ENCODE peak calls at places on chromosomes 4 and X, in seven cellular contexts. M is fibroblast of lung, J is Calu3, A is IMR-90, B is fibroblast of mammary gland, I is epithelial cell of proximal tubule, V is astrocyte of the spinal cord. X is an unnamed sample.

GRCh38 chr4:188372856-188373255 is 233.6 kb downstream of the TRIML1 start:
- DNase-seq in M (no peak), J (peak; percentile 6), A (peak; percentile 47), B (peak; percentile 50), I (no peak), V (no peak), X (no peak)

GRCh38 chr4:124090007-124090406 is 622.5 kb downstream of the ANKRD50 start:
- DNase-seq in M (no peak), J (no peak), A (no peak), B (no peak), I (no peak), V (no peak), X (no peak)

GRCh38 chr4:137664416-137664815 is 132.1 kb upstream of the PCDH18 start:
- DNase-seq in M (peak; percentile 37), J (no peak), A (peak; percentile 51), B (peak; percentile 72), I (no peak), V (peak; percentile 73), X (no peak)

GRCh38 chr4:3705236-3705987 is 60.8 kb upstream of the ADRA2C start:
- DNase-seq in M (no peak), J (no peak), A (no peak), B (no peak), I (no peak), V (no peak), X (no peak)

GRCh38 chr4:173529505-173530325 is at the start of gene HAND2:
- DNase-seq in M (peak; percentile 25), J (peak; percentile 13), A (peak; percentile 59), B (peak; percentile 90), I (no peak), V (no peak), X (no peak)

GRCh38 chr4:81343046-81343445 is 128.0 kb upstream of the PRKG2 start:
- DNase-seq in M (no peak), J (no peak), A (no peak), B (no peak), I (no peak), V (no peak), X (no peak)

GRCh38 chr4:108590776-108591175 is 29.6 kb upstream of the RPL34 start:
- DNase-seq in M (no peak), J (no peak), A (peak; percentile 10), B (peak; percentile 21), I (no peak), V (no peak), X (no peak)

GRCh38 chrX:17553451-17553850 is 178.5 kb downstream of the NHS start:
- DNase-seq in M (peak; percentile 88), J (peak; percentile 48), A (peak; percentile 70), B (peak; percentile 84), I (no peak), V (peak; percentile 79), X (peak; percentile 83)

GRCh38 chrX:116409224-116409623 is 27.2 kb upstream of the SLC6A14 start:
- DNase-seq in M (no peak), J (no peak), A (no peak), B (no peak), I (no peak), V (no peak), X (no peak)

GRCh38 chr4:88659061-88659889 is 38.4 kb downstream of the NAP1L5 start:
- DNase-seq in M (peak; percentile 71), J (peak; percentile 46), A (peak; percentile 77), B (peak; percentile 86), I (peak; percentile 51), V (peak; percentile 64), X (peak; percentile 87)

GRCh38 chr4:157514711-157515110 is 294.2 kb downstream of the GRIA2 start:
- DNase-seq in M (no peak), J (no peak), A (no peak), B (no peak), I (no peak), V (no peak), X (peak; percentile 4)

GRCh38 chrX:68807818-68808217 is 21.0 kb upstream of the EFNB1 start:
- DNase-seq in M (no peak), J (no peak), A (no peak), B (peak; percentile 25), I (no peak), V (peak; percentile 4), X (no peak)

GRCh38 chr4:95439896-95440295 is 108.9 kb downstream of the UNC5C start:
- DNase-seq in M (no peak), J (no peak), A (no peak), B (no peak), I (no peak), V (no peak), X (no peak)

GRCh38 chr4:133938061-133938460 is 263.5 kb downstream of the PABPC4L start:
- DNase-seq in M (peak; percentile 4), J (no peak), A (no peak), B (no peak), I (no peak), V (no peak), X (no peak)

GRCh38 chr4:186102931-186103330 is 1.6 kb upstream of the FAM149A start:
- DNase-seq in M (no peak), J (no peak), A (no peak), B (no peak), I (no peak), V (no peak), X (no peak)

GRCh38 chr4:169931996-169932395 is 94.2 kb downstream of the MFAP3L start:
- DNase-seq in M (no peak), J (no peak), A (no peak), B (no peak), I (no peak), V (no peak), X (no peak)

GRCh38 chr4:83074086-83074704 is 39.2 kb downstream of the COPS4 start:
- DNase-seq in M (peak; percentile 77), J (peak; percentile 52), A (peak; percentile 82), B (peak; percentile 91), I (peak; percentile 27), V (peak; percentile 82), X (peak; percentile 86)

DNA sequence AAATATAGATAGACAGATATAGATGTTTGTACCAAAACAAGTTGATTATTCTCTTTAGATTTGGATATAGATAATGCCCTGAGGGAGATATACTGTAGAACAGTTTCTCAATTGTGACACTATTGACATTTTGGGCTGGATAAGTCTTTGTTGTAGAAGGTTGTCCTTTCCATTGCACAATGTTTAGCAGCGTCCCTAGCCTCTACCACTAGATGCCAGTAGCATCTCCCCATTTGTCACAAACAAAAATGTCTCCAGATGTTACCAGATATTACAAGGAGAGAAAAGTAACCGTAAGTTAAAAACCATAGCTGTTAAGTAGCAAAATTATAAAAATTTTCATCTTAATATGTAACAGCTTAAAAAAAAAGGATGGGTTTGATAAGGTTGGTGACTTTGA is 2595.3 kb downstream of the ARAP2 start:
- DNase-seq in M (peak; percentile 9), J (no peak), A (peak; percentile 5), B (peak; percentile 66), I (no peak), V (peak; percentile 29), X (peak; percentile 60)
- TF ChIP-seq CTCF in M (peak; percentile 69), J (no peak), A (peak; percentile 37), B (peak; percentile 80), I (peak; percentile 54), V (peak; percentile 65), X (peak; percentile 82)

GRCh38 chrX:71177327-71177726 is 32.7 kb downstream of the NLGN3 start:
- DNase-seq in M (no peak), J (no peak), A (no peak), B (peak; percentile 18), I (no peak), V (no peak), X (no peak)
- TF ChIP-seq CTCF in M (no peak), J (no peak), A (no peak), B (no peak), I (no peak), V (no peak), X (no peak)

GRCh38 chrX:143664302-143664701 is 28.4 kb upstream of the SLITRK4 start:
- DNase-seq in M (peak; percentile 1), J (no peak), A (no peak), B (peak; percentile 24), I (no peak), V (peak; percentile 31), X (peak; percentile 5)
- TF ChIP-seq CTCF in M (peak; percentile 30), J (no peak), A (peak; percentile 49), B (peak; percentile 65), I (peak; percentile 50), V (peak; percentile 58), X (peak; percentile 46)

DNA sequence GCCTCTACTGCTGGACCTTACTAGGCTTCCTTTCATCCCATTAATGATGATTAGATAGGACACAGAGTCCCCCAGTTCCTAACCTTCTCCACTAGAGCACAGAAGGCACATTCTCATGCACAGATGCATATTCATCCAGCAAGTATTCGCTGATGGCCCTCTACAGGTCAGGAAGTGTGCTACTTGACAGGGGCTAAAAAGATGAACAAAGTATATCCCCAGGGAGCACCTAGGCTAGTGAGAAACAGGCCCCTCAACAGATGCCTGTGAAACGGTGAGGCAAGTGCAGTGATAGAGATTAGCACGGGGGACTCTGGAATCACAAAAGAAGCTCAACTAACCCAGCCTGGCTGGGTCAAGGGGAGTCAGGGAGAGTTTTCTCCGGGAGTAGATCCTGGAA is 95.8 kb downstream of the MGST2 start:
- DNase-seq in M (peak; percentile 25), J (no peak), A (peak; percentile 23), B (peak; percentile 22), I (no peak), V (no peak), X (peak; percentile 37)
- TF ChIP-seq CTCF in M (peak; percentile 10), J (no peak), A (peak; percentile 30), B (peak; percentile 29), I (peak; percentile 64), V (peak; percentile 37), X (peak; percentile 37)

DNA sequence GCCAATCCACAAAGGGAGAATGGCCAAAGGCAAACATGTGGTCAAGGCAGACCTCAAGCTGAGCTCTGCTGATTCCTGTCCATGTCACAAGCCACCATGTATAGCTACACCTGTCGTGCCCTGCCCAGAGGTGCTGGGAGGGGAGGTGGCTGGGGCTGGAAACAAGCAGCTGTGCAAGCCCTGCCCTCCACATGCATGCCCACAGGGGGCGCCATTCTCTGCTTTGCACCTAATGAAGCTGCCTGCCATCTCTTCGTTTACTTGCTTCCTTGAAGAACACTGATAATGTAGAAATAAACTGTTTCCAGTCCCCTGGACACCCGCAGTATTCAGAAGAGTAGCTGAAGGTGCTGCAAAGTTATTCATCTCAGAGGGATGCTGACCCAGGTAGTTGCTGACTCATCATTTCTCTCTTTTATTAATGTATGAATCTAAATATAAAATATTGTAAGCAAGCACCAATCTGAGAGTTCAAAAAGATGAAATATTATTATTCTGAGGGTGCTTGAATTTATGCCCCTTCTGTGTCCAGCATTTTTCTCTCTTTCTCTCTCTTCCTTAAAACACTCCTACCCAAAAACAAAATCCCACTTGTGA is 278.6 kb downstream of the ADGRA3 start:
- DNase-seq in M (no peak), J (peak; percentile 70), A (peak; percentile 13), B (peak; percentile 8), I (no peak), V (no peak), X (peak; percentile 48)
- TF ChIP-seq CTCF in M (peak; percentile 40), J (peak; percentile 75), A (peak; percentile 42), B (peak; percentile 50), I (peak; percentile 78), V (peak; percentile 29), X (peak; percentile 41)

DNA sequence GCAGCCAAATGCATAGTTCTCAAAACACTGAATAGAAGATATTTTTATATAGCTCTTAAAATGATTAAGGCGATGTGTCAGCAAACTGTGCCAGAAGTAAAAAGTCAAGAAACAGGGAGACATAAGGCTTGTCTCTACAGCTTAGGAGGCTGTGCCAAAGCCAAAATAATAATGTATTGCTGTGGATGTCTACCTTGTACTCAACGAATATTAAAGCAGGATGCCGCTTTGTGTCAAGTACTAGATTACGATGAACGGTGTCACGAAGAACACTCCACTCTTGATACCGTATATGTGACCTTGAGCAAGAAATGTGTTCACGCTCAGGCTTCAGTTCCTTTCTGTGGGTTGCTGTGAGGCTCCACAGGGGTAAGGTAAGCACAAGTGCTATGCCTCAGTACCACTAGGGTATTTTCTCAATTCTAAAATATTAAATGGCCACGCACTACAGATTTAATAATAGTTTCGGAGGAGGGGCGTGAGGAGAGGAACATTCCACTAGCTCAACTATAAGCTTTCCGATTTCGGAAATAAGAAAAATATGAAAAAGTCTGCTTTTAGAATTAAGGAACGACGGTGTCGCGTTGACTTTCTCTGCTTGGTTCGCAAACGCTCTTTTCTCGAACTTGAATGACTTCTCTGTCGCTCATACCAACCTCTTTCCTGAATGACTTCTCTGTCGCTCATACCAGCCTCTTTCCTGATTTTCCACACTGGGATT is 679 bp upstream of the SCOC start:
- DNase-seq in M (peak; percentile 19), J (no peak), A (peak; percentile 13), B (peak; percentile 7), I (no peak), V (peak; percentile 39), X (peak; percentile 19)
- TF ChIP-seq CTCF in M (peak; percentile 5), J (no peak), A (no peak), B (peak; percentile 21), I (no peak), V (no peak), X (no peak)

X was measured in epithelial cell of esophagus.